ENCODE peak calls at places on chromosomes 4 and X, in seven cellular contexts. One of them, this sample, is unnamed.

GRCh38 chrX:37302569-37302968 is 46.6 kb upstream of the PRRG1 start:
- DNase-seq in prostate gland: no peak
- DNase-seq in dorsolateral prefrontal cortex: no peak
- DNase-seq in bronchial epithelial cell: peak; percentile 20
- DNase-seq in neural progenitor cell: peak; percentile 27
- DNase-seq in fibroblast of pulmonary artery: peak; percentile 70
- DNase-seq in mucosa of descending colon: peak; percentile 23
- DNase-seq in this sample: peak; percentile 3

GRCh38 chr4:145488310-145488709 is 6.7 kb downstream of the SMAD1 start:
- DNase-seq in prostate gland: no peak
- DNase-seq in dorsolateral prefrontal cortex: no peak
- DNase-seq in bronchial epithelial cell: no peak
- DNase-seq in neural progenitor cell: no peak
- DNase-seq in fibroblast of pulmonary artery: no peak
- DNase-seq in mucosa of descending colon: no peak
- DNase-seq in this sample: no peak

GRCh38 chrX:153598541-153599191 is at the start of gene CCNQ:
- DNase-seq in prostate gland: no peak
- DNase-seq in dorsolateral prefrontal cortex: no peak
- DNase-seq in bronchial epithelial cell: no peak
- DNase-seq in neural progenitor cell: peak; percentile 60
- DNase-seq in fibroblast of pulmonary artery: peak; percentile 20
- DNase-seq in mucosa of descending colon: peak; percentile 60
- DNase-seq in this sample: no peak

GRCh38 chr4:64682481-64682880 is 273.2 kb upstream of the TECRL start:
- DNase-seq in prostate gland: no peak
- DNase-seq in dorsolateral prefrontal cortex: no peak
- DNase-seq in bronchial epithelial cell: no peak
- DNase-seq in neural progenitor cell: no peak
- DNase-seq in fibroblast of pulmonary artery: no peak
- DNase-seq in mucosa of descending colon: no peak
- DNase-seq in this sample: no peak

GRCh38 chr4:101345271-101345595 is 2.1 kb downstream of the PPP3CA start:
- DNase-seq in prostate gland: peak; percentile 12
- DNase-seq in dorsolateral prefrontal cortex: no peak
- DNase-seq in bronchial epithelial cell: peak; percentile 19
- DNase-seq in neural progenitor cell: no peak
- DNase-seq in fibroblast of pulmonary artery: no peak
- DNase-seq in mucosa of descending colon: peak; percentile 33
- DNase-seq in this sample: no peak

GRCh38 chr4:53943345-53944085 is 120.9 kb downstream of the CHIC2 start:
- DNase-seq in prostate gland: no peak
- DNase-seq in dorsolateral prefrontal cortex: no peak
- DNase-seq in bronchial epithelial cell: peak; percentile 97
- DNase-seq in neural progenitor cell: no peak
- DNase-seq in fibroblast of pulmonary artery: peak; percentile 74
- DNase-seq in mucosa of descending colon: no peak
- DNase-seq in this sample: peak; percentile 95

GRCh38 chr4:54539500-54540029 is 118.2 kb upstream of the KIT start:
- DNase-seq in prostate gland: no peak
- DNase-seq in dorsolateral prefrontal cortex: peak; percentile 30
- DNase-seq in bronchial epithelial cell: no peak
- DNase-seq in neural progenitor cell: peak; percentile 91
- DNase-seq in fibroblast of pulmonary artery: peak; percentile 36
- DNase-seq in mucosa of descending colon: peak; percentile 72
- DNase-seq in this sample: no peak

GRCh38 chr4:55393461-55394320 is 2.1 kb upstream of the TMEM165 start:
- DNase-seq in prostate gland: no peak
- DNase-seq in dorsolateral prefrontal cortex: no peak
- DNase-seq in bronchial epithelial cell: peak; percentile 39
- DNase-seq in neural progenitor cell: no peak
- DNase-seq in fibroblast of pulmonary artery: no peak
- DNase-seq in mucosa of descending colon: no peak
- DNase-seq in this sample: no peak

GRCh38 chr4:98996056-98996941 is 778 bp downstream of the METAP1 start:
- DNase-seq in prostate gland: no peak
- DNase-seq in dorsolateral prefrontal cortex: no peak
- DNase-seq in bronchial epithelial cell: peak; percentile 56
- DNase-seq in neural progenitor cell: peak; percentile 56
- DNase-seq in fibroblast of pulmonary artery: peak; percentile 29
- DNase-seq in mucosa of descending colon: no peak
- DNase-seq in this sample: peak; percentile 4

GRCh38 chr4:86302242-86302641 is 57.6 kb downstream of the MAPK10 start:
- DNase-seq in prostate gland: peak; percentile 62
- DNase-seq in dorsolateral prefrontal cortex: peak; percentile 83
- DNase-seq in bronchial epithelial cell: peak; percentile 68
- DNase-seq in neural progenitor cell: peak; percentile 79
- DNase-seq in fibroblast of pulmonary artery: peak; percentile 93
- DNase-seq in mucosa of descending colon: no peak
- DNase-seq in this sample: no peak

GRCh38 chr4:85522836-85523235 is 47.9 kb downstream of the ARHGAP24 start:
- DNase-seq in prostate gland: no peak
- DNase-seq in dorsolateral prefrontal cortex: no peak
- DNase-seq in bronchial epithelial cell: no peak
- DNase-seq in neural progenitor cell: no peak
- DNase-seq in fibroblast of pulmonary artery: no peak
- DNase-seq in mucosa of descending colon: no peak
- DNase-seq in this sample: no peak

GRCh38 chrX:123756320-123756719 is 23.5 kb upstream of the THOC2 start:
- DNase-seq in prostate gland: peak; percentile 10
- DNase-seq in dorsolateral prefrontal cortex: no peak
- DNase-seq in bronchial epithelial cell: no peak
- DNase-seq in neural progenitor cell: no peak
- DNase-seq in fibroblast of pulmonary artery: peak; percentile 60
- DNase-seq in mucosa of descending colon: no peak
- DNase-seq in this sample: no peak

GRCh38 chrX:48278958-48279357 is 23.8 kb downstream of the SSX1 start:
- DNase-seq in prostate gland: no peak
- DNase-seq in dorsolateral prefrontal cortex: no peak
- DNase-seq in bronchial epithelial cell: no peak
- DNase-seq in neural progenitor cell: no peak
- DNase-seq in fibroblast of pulmonary artery: no peak
- DNase-seq in mucosa of descending colon: no peak
- DNase-seq in this sample: no peak

GRCh38 chr4:87423313-87424031 is 1.1 kb downstream of the NUDT9 start:
- DNase-seq in prostate gland: no peak
- DNase-seq in dorsolateral prefrontal cortex: no peak
- DNase-seq in bronchial epithelial cell: peak; percentile 21
- DNase-seq in neural progenitor cell: no peak
- DNase-seq in fibroblast of pulmonary artery: no peak
- DNase-seq in mucosa of descending colon: no peak
- DNase-seq in this sample: peak; percentile 40

GRCh38 chr4:1477045-1477905 is 71.0 kb upstream of the NKX1-1 start:
- DNase-seq in prostate gland: no peak
- DNase-seq in dorsolateral prefrontal cortex: no peak
- DNase-seq in bronchial epithelial cell: no peak
- DNase-seq in neural progenitor cell: no peak
- DNase-seq in fibroblast of pulmonary artery: no peak
- DNase-seq in mucosa of descending colon: no peak
- DNase-seq in this sample: no peak

GRCh38 chrX:10634681-10635161 is 14.3 kb upstream of the MID1 start:
- DNase-seq in prostate gland: no peak
- DNase-seq in dorsolateral prefrontal cortex: no peak
- DNase-seq in bronchial epithelial cell: peak; percentile 96
- DNase-seq in neural progenitor cell: no peak
- DNase-seq in fibroblast of pulmonary artery: peak; percentile 72
- DNase-seq in mucosa of descending colon: no peak
- DNase-seq in this sample: no peak

GRCh38 chr4:8336412-8337075 is 67.0 kb downstream of the HTRA3 start:
- DNase-seq in prostate gland: no peak
- DNase-seq in dorsolateral prefrontal cortex: no peak
- DNase-seq in bronchial epithelial cell: peak; percentile 98
- DNase-seq in neural progenitor cell: no peak
- DNase-seq in fibroblast of pulmonary artery: peak; percentile 41
- DNase-seq in mucosa of descending colon: no peak
- DNase-seq in this sample: no peak

GRCh38 chr4:174423257-174423944 is 98.9 kb downstream of the HPGD start:
- DNase-seq in prostate gland: peak; percentile 8
- DNase-seq in dorsolateral prefrontal cortex: peak; percentile 20
- DNase-seq in bronchial epithelial cell: peak; percentile 99
- DNase-seq in neural progenitor cell: no peak
- DNase-seq in fibroblast of pulmonary artery: peak; percentile 79
- DNase-seq in mucosa of descending colon: no peak
- DNase-seq in this sample: peak; percentile 94

GRCh38 chr4:150366487-150366999 is 215.4 kb upstream of the MAB21L2 start:
- DNase-seq in prostate gland: no peak
- DNase-seq in dorsolateral prefrontal cortex: no peak
- DNase-seq in bronchial epithelial cell: no peak
- DNase-seq in neural progenitor cell: peak; percentile 95
- DNase-seq in fibroblast of pulmonary artery: no peak
- DNase-seq in mucosa of descending colon: no peak
- DNase-seq in this sample: peak; percentile 90

GRCh38 chrX:1451251-1451675 is 1.4 kb downstream of the ASMTL start:
- DNase-seq in prostate gland: no peak
- DNase-seq in dorsolateral prefrontal cortex: no peak
- DNase-seq in bronchial epithelial cell: no peak
- DNase-seq in neural progenitor cell: no peak
- DNase-seq in fibroblast of pulmonary artery: no peak
- DNase-seq in mucosa of descending colon: peak; percentile 27
- DNase-seq in this sample: no peak
- H3K4me3 ChIP-seq in prostate gland: no peak overlapping the region
- H3K4me3 ChIP-seq in dorsolateral prefrontal cortex: no peak overlapping the region
- H3K4me3 ChIP-seq in bronchial epithelial cell: no peak overlapping the region
- H3K4me3 ChIP-seq in neural progenitor cell: peak overlapping the region; percentile 98
- H3K4me3 ChIP-seq in fibroblast of pulmonary artery: peak overlapping the region; percentile 96
- H3K4me3 ChIP-seq in mucosa of descending colon: no peak overlapping the region
- H3K4me3 ChIP-seq in this sample: no peak overlapping the region

GRCh38 chr4:185144601-185145240 is 1.7 kb downstream of the SLC25A4 start:
- DNase-seq in prostate gland: no peak
- DNase-seq in dorsolateral prefrontal cortex: no peak
- DNase-seq in bronchial epithelial cell: no peak
- DNase-seq in neural progenitor cell: no peak
- DNase-seq in fibroblast of pulmonary artery: no peak
- DNase-seq in mucosa of descending colon: no peak
- DNase-seq in this sample: no peak

GRCh38 chr4:185143596-185143969 is 517 bp downstream of the SLC25A4 start:
- DNase-seq in prostate gland: peak; percentile 75
- DNase-seq in dorsolateral prefrontal cortex: peak; percentile 52
- DNase-seq in bronchial epithelial cell: peak; percentile 50
- DNase-seq in neural progenitor cell: no peak
- DNase-seq in fibroblast of pulmonary artery: no peak
- DNase-seq in mucosa of descending colon: peak; percentile 60
- DNase-seq in this sample: no peak

GRCh38 chr4:185142911-185143595 is at the start of gene SLC25A4:
- DNase-seq in prostate gland: peak; percentile 83
- DNase-seq in dorsolateral prefrontal cortex: peak; percentile 85
- DNase-seq in bronchial epithelial cell: peak; percentile 40
- DNase-seq in neural progenitor cell: peak; percentile 94
- DNase-seq in fibroblast of pulmonary artery: peak; percentile 63
- DNase-seq in mucosa of descending colon: peak; percentile 94
- DNase-seq in this sample: peak; percentile 34

GRCh38 chr4:185141777-185142176 is 1.3 kb upstream of the SLC25A4 start:
- DNase-seq in prostate gland: no peak
- DNase-seq in dorsolateral prefrontal cortex: no peak
- DNase-seq in bronchial epithelial cell: no peak
- DNase-seq in neural progenitor cell: no peak
- DNase-seq in fibroblast of pulmonary artery: no peak
- DNase-seq in mucosa of descending colon: no peak
- DNase-seq in this sample: no peak

GRCh38 chr4:185142563-185142910 is 529 bp upstream of the SLC25A4 start:
- DNase-seq in prostate gland: peak; percentile 20
- DNase-seq in dorsolateral prefrontal cortex: no peak
- DNase-seq in bronchial epithelial cell: no peak
- DNase-seq in neural progenitor cell: no peak
- DNase-seq in fibroblast of pulmonary artery: no peak
- DNase-seq in mucosa of descending colon: no peak
- DNase-seq in this sample: no peak
- TF ChIP-seq CTCF in prostate gland: no peak
- TF ChIP-seq CTCF in dorsolateral prefrontal cortex: no peak
- TF ChIP-seq CTCF in bronchial epithelial cell: no peak
- TF ChIP-seq CTCF in neural progenitor cell: no peak
- TF ChIP-seq CTCF in fibroblast of pulmonary artery: no peak
- TF ChIP-seq CTCF in mucosa of descending colon: no peak
- TF ChIP-seq CTCF in this sample: no peak

GRCh38 chr4:72313121-72313520 is 255.9 kb downstream of the ADAMTS3 start:
- DNase-seq in prostate gland: no peak
- DNase-seq in dorsolateral prefrontal cortex: no peak
- DNase-seq in bronchial epithelial cell: peak; percentile 23
- DNase-seq in neural progenitor cell: no peak
- DNase-seq in fibroblast of pulmonary artery: no peak
- DNase-seq in mucosa of descending colon: no peak
- DNase-seq in this sample: no peak
- H3K4me3 ChIP-seq in prostate gland: no peak overlapping the region
- H3K4me3 ChIP-seq in dorsolateral prefrontal cortex: no peak overlapping the region
- H3K4me3 ChIP-seq in bronchial epithelial cell: no peak overlapping the region
- H3K4me3 ChIP-seq in neural progenitor cell: no peak overlapping the region
- H3K4me3 ChIP-seq in fibroblast of pulmonary artery: no peak overlapping the region
- H3K4me3 ChIP-seq in mucosa of descending colon: no peak overlapping the region
- H3K4me3 ChIP-seq in this sample: no peak overlapping the region

GRCh38 chr4:18155062-18156041 is 133.8 kb upstream of the LCORL start:
- DNase-seq in prostate gland: no peak
- DNase-seq in dorsolateral prefrontal cortex: no peak
- DNase-seq in bronchial epithelial cell: no peak
- DNase-seq in neural progenitor cell: no peak
- DNase-seq in fibroblast of pulmonary artery: no peak
- DNase-seq in mucosa of descending colon: no peak
- DNase-seq in this sample: peak; percentile 85
- TF ChIP-seq CTCF in prostate gland: no peak
- TF ChIP-seq CTCF in dorsolateral prefrontal cortex: no peak
- TF ChIP-seq CTCF in bronchial epithelial cell: no peak
- TF ChIP-seq CTCF in neural progenitor cell: no peak
- TF ChIP-seq CTCF in fibroblast of pulmonary artery: no peak
- TF ChIP-seq CTCF in mucosa of descending colon: no peak
- TF ChIP-seq CTCF in this sample: no peak

This sample was measured in retinal pigment epithelial cell.